ENCODE peak calls at places on chromosomes 11 and 22, in four cellular contexts. G, V, Q and S are unnamed samples.

GRCh38 chr22:44729391-44730012 is 22.9 kb upstream of the ARHGAP8 start:
- DNase-seq in V (no peak), Q (no peak), G (no peak), S (no peak)

GRCh38 chr11:84855846-84856245 is 771.3 kb downstream of the DLG2 start:
- DNase-seq in G (no peak), V (no peak), Q (no peak), S (no peak)

GRCh38 chr11:13859986-13860385 is 102.5 kb upstream of the SPON1 start:
- DNase-seq in G (no peak), V (no peak), Q (no peak), S (no peak)

GRCh38 chr11:48018561-48019229 is 38.3 kb downstream of the PTPRJ start:
- DNase-seq in G (no peak), V (no peak), Q (no peak), S (peak; percentile 59)

GRCh38 chr22:46312056-46312455 is 15.4 kb downstream of the GTSE1 start:
- DNase-seq in V (no peak), G (no peak), Q (no peak), S (no peak)

GRCh38 chr11:91244921-91245320 is 979.7 kb upstream of the FAT3 start:
- DNase-seq in G (no peak), Q (no peak), V (no peak), S (no peak)

GRCh38 chr22:23895599-23896144 is 1.5 kb downstream of the MIF start:
- DNase-seq in V (no peak), Q (no peak), G (no peak), S (no peak)

GRCh38 chr22:28955817-28956216 is 72.4 kb downstream of the ZNRF3 start:
- DNase-seq in G (no peak), V (no peak), Q (no peak), S (no peak)

GRCh38 chr11:128927683-128928336 is 14.9 kb downstream of the TP53AIP1 start:
- DNase-seq in Q (no peak), G (no peak), V (no peak), S (no peak)

GRCh38 chr11:109957601-109958000 is 135.6 kb upstream of the ZC3H12C start:
- DNase-seq in V (no peak), G (no peak), Q (no peak), S (no peak)

GRCh38 chr11:6481924-6482275 is 599 bp downstream of the TIMM10B start:
- DNase-seq in Q (no peak), G (no peak), V (no peak), S (no peak)

GRCh38 chr11:9473408-9473807 is 12.6 kb downstream of the ZNF143 start:
- DNase-seq in G (peak; percentile 81), V (no peak), Q (no peak), S (peak; percentile 35)

GRCh38 chr11:126115820-126116319 is 53.2 kb upstream of the CDON start:
- DNase-seq in Q (no peak), G (peak; percentile 48), V (peak; percentile 68), S (peak; percentile 43)

GRCh38 chr11:69721061-69721460 is 17.2 kb upstream of the FGF19 start:
- DNase-seq in V (no peak), G (no peak), Q (no peak), S (no peak)

GRCh38 chr22:29380032-29380781 is 8.2 kb downstream of the AP1B1 start:
- DNase-seq in Q (no peak), V (no peak), G (no peak), S (no peak)

GRCh38 chr11:101880208-101880607 is 34.6 kb upstream of the CEP126 start:
- DNase-seq in V (no peak), G (peak; percentile 72), Q (no peak), S (peak; percentile 8)

GRCh38 chr11:104772806-104773241 is 125.4 kb downstream of the CASP12 start:
- DNase-seq in V (no peak), G (peak; percentile 91), Q (no peak), S (no peak)

GRCh38 chr22:19723990-19724827 is 870 bp downstream of the GP1BB start:
- DNase-seq in V (no peak), Q (no peak), G (no peak), S (no peak)

GRCh38 chr11:44241851-44242250 is 68.1 kb downstream of the ALX4 start:
- DNase-seq in G (no peak), Q (no peak), V (no peak), S (no peak)

GRCh38 chr11:103947566-103947919 is 88.9 kb upstream of the DDI1 start:
- DNase-seq in V (no peak), Q (no peak), G (no peak), S (no peak)

GRCh38 chr11:44632466-44633123 is 67.1 kb downstream of the CD82 start:
- DNase-seq in G (peak; percentile 68), Q (no peak), V (no peak), S (peak; percentile 6)

GRCh38 chr11:10540915-10541591 is at the start of gene RNF141:
- DNase-seq in G (peak; percentile 95), V (peak; percentile 85), Q (peak; percentile 86), S (peak; percentile 98)

GRCh38 chr11:88196393-88196792 is 21.1 kb upstream of the RAB38 start:
- DNase-seq in V (no peak), Q (no peak), G (no peak), S (no peak)

GRCh38 chr11:131703311-131703710 is 332.9 kb downstream of the NTM start:
- DNase-seq in G (no peak), Q (no peak), V (no peak), S (no peak)
- H3K27ac ChIP-seq in G (no peak overlapping the region), Q (no peak overlapping the region), V (no peak overlapping the region), S (no peak overlapping the region)

GRCh38 chr22:37225481-37225880 is 13.2 kb upstream of the SSTR3 start:
- DNase-seq in G (peak; percentile 21), V (no peak), Q (no peak), S (peak; percentile 78)
- TF ChIP-seq CTCF in G (peak; percentile 16), V (no peak), Q (peak; percentile 26), S (peak; percentile 66)

DNA sequence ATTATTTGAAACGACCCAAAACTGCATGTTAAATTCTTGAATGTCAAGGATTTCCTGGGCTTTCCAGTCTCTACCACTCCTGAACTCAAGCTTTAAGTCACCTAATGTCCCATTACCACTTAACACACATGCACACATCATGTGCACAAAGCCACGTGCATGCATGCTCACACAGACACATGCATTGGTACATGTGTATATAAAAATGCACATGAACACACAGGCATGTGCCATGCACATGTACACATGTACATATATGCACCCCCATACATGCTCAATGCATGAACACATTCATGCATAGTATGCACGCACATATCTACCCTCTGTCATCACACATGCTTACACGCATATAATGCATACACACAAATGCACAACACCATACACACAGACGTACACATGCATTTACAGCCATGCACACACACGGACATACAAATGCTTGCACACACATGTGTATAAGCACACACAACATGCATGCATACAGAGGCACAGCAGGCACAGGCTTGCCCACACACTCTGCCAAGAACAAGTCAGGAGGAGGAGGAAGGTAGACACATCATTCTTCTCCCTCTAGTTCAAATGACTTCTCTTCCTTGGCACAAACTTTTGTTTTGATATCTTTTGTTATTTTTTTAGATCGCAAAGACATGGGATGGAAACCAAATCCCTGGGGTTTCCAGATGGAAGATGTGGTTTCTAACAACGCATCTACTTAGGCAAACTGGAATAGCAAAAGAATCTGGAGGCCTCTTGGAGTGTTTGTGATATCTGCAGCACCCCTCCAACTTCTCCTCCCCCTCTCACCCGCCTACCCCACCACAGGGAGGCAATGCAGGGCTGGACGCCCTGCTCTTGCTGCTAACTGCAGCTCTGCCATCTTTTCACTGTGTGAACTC is 24.6 kb downstream of the RASD2 start:
- DNase-seq in Q (no peak), G (no peak), V (no peak), S (no peak)
- H3K27ac ChIP-seq in Q (no peak overlapping the region), G (no peak overlapping the region), V (no peak overlapping the region), S (no peak overlapping the region)

GRCh38 chr11:100328626-100329340 is 358.3 kb upstream of the ARHGAP42 start:
- DNase-seq in G (peak; percentile 44), V (no peak), Q (no peak), S (peak; percentile 10)
- TF ChIP-seq CTCF in G (peak; percentile 50), V (no peak), Q (no peak), S (peak; percentile 10)

GRCh38 chr22:48513446-48513845 is 1314.2 kb downstream of the BRD1 start:
- DNase-seq in Q (no peak), V (no peak), G (no peak), S (no peak)

GRCh38 chr22:48517039-48518030 is 1310.3 kb downstream of the BRD1 start:
- DNase-seq in Q (no peak), G (no peak), V (no peak), S (peak; percentile 45)

GRCh38 chr22:48515571-48516200 is 1312.0 kb downstream of the BRD1 start:
- DNase-seq in G (no peak), V (no peak), Q (no peak), S (no peak)

GRCh38 chr22:48513929-48514328 is 1313.7 kb downstream of the BRD1 start:
- DNase-seq in Q (no peak), V (no peak), G (no peak), S (no peak)

GRCh38 chr22:48516571-48516970 is 1311.1 kb downstream of the BRD1 start:
- DNase-seq in Q (no peak), V (no peak), G (no peak), S (no peak)
- H3K27ac ChIP-seq in Q (no peak overlapping the region), V (no peak overlapping the region), G (no peak overlapping the region), S (no peak overlapping the region)

GRCh38 chr22:20857838-20858614 is 585 bp downstream of the PI4KA start:
- DNase-seq in G (peak; percentile 93), Q (peak; percentile 72), V (peak; percentile 60), S (peak; percentile 97)

GRCh38 chr22:20859615-20860014 is 808 bp downstream of the SNAP29 start:
- DNase-seq in V (no peak), G (no peak), Q (no peak), S (no peak)

GRCh38 chr22:20857247-20857643 is 1.4 kb downstream of the PI4KA start:
- DNase-seq in G (no peak), V (no peak), Q (no peak), S (no peak)

GRCh38 chr22:20862540-20862939 is 3.7 kb downstream of the SNAP29 start:
- DNase-seq in Q (no peak), G (no peak), V (no peak), S (no peak)

GRCh38 chr22:20858615-20859416 is at the start of the genes PI4KA and SNAP29:
- DNase-seq in Q (peak; percentile 87), G (peak; percentile 99), V (peak; percentile 99), S (peak; percentile 99)
- TF ChIP-seq CTCF in Q (no peak), G (no peak), V (no peak), S (peak; percentile 3)

GRCh38 chr11:66694732-66695207 is 17.1 kb upstream of the RBM4B start:
- DNase-seq in Q (peak; percentile 87), G (peak; percentile 95), V (peak; percentile 76), S (peak; percentile 95)
- H3K27ac ChIP-seq in Q (peak overlapping the region; percentile 30), G (no peak overlapping the region), V (no peak overlapping the region), S (no peak overlapping the region)

DNA sequence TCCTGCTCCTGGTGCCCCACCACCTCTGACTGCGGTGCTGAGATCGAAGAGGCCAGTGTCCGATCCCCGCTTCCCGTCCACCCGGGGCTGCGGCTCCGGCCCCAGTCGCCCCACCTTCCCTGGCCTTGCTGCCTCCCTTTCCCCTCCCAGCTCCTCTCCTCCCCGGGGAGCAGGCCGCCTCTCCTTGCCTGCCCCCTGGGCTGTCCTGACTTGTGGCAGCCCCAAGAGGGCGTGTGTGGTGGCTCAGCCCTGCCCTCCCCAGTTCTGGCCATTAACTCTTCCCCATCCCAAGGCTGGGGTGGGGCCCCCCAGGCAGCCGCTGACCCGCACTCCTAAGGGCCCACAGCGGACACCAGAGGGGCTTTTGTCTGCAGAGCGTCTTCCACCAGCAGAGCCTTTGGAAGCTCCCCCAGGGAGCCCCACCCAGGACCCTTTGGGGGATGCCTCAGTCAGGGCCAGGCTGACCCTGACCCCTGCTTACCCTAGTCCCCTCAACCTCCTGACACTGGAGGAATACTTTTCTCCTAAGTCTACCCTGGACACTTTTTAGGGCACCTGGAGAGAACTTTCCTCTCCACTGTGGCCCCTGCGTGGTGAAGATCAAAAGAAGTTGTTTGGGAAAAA is 16.7 kb downstream of the RTN4RL2 start:
- DNase-seq in G (no peak), V (no peak), Q (no peak), S (peak; percentile 38)
- TF ChIP-seq CTCF in G (peak; percentile 20), V (no peak), Q (peak; percentile 54), S (peak; percentile 54)